ENCODE peak calls at places on chromosomes 12 and 14, in six cellular contexts. X is endothelial cell of umbilical vein, P is breast epithelium, L is suprapubic skin, O is prostate gland, G is stomach. Y is an unnamed sample.

GRCh38 chr14:105147701-105148603 is 20.6 kb downstream of the JAG2 start:
- DNase-seq in O (no peak), G (no peak), P (no peak), L (no peak), X (no peak), Y (no peak)

GRCh38 chr14:75259510-75259855 is 19.1 kb upstream of the FOS start:
- DNase-seq in G (no peak), P (no peak), X (no peak), O (no peak), L (no peak), Y (no peak)

GRCh38 chr14:104400355-104400754 is 179.2 kb upstream of the C14orf180 start:
- DNase-seq in O (no peak), X (no peak), P (no peak), L (no peak), G (no peak), Y (no peak)

GRCh38 chr12:78403136-78403535 is 461.4 kb upstream of the SYT1 start:
- DNase-seq in O (no peak), L (no peak), P (no peak), X (no peak), G (no peak), Y (no peak)

GRCh38 chr12:6074979-6075585 is 49.4 kb downstream of the VWF start:
- DNase-seq in L (no peak), X (peak; percentile 49), G (peak; percentile 33), O (no peak), P (no peak), Y (peak; percentile 36)

GRCh38 chr12:57446292-57446960 is 8.7 kb upstream of the INHBE start:
- DNase-seq in O (no peak), G (no peak), L (no peak), X (no peak), P (no peak), Y (no peak)

GRCh38 chr14:59325906-59326305 is 137.4 kb downstream of the DAAM1 start:
- DNase-seq in X (no peak), P (no peak), O (no peak), G (no peak), L (no peak), Y (no peak)

GRCh38 chr12:124411291-124411878 is 116.5 kb downstream of the RFLNA start:
- DNase-seq in O (no peak), L (no peak), X (no peak), G (no peak), P (no peak), Y (peak; percentile 63)

GRCh38 chr14:90408713-90409112 is 11.9 kb downstream of the CALM1 start:
- DNase-seq in P (no peak), O (no peak), L (no peak), X (no peak), G (no peak), Y (no peak)

GRCh38 chr12:94553130-94553519 is 93.5 kb upstream of the CEP83 start:
- DNase-seq in P (peak; percentile 24), O (no peak), G (no peak), L (no peak), X (peak; percentile 57), Y (no peak)

GRCh38 chr12:57216014-57216891 is at the start of gene NXPH4:
- DNase-seq in O (peak; percentile 33), X (no peak), L (no peak), G (peak; percentile 47), P (no peak), Y (peak; percentile 54)

GRCh38 chr12:102964872-102965271 is 7.4 kb downstream of the ASCL1 start:
- DNase-seq in L (no peak), G (peak; percentile 52), P (no peak), X (no peak), O (no peak), Y (peak; percentile 54)

GRCh38 chr14:93970967-93971634 is 5.3 kb downstream of the ASB2 start:
- DNase-seq in G (peak; percentile 50), P (peak; percentile 23), X (no peak), O (no peak), L (no peak), Y (peak; percentile 61)

GRCh38 chr14:50829472-50830043 is 1.4 kb downstream of the NIN start:
- DNase-seq in G (no peak), X (no peak), O (no peak), L (no peak), P (no peak), Y (no peak)

GRCh38 chr12:13942826-13943225 is 38.6 kb downstream of the GRIN2B start:
- DNase-seq in P (no peak), G (no peak), X (no peak), L (no peak), O (no peak), Y (no peak)

GRCh38 chr12:61536117-61536516 is 724.1 kb upstream of the USP15 start:
- DNase-seq in G (no peak), L (no peak), X (no peak), O (no peak), P (no peak), Y (no peak)

DNA sequence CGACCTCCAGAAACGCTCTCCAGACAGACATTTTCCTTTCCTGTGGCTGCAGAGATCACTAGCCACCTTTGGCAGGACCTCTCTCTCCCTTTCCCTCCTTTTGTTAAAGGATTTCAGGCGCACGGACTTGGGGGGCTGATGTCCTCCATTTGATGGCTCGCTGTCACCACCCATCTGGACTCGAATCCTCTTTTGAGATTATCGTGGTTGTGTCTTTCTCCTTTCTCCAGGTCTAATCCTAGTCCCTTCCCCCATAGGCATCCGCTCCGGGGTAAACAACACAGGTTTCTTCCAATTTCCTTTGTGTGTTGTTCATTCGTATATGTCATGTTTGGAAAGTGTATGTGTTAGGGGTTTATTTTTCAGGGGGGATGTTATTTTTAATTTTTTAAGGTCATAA is 56.7 kb upstream of the SLC24A4 start:
- DNase-seq in L (no peak), O (no peak), X (no peak), G (no peak), P (no peak), Y (no peak)
- TF ChIP-seq POLR2AphosphoS5 in L (no peak), O (no peak), X (no peak), G (no peak), P (no peak), Y (no peak)

GRCh38 chr14:63855272-63855671 is 2.5 kb downstream of the SYNE2 start:
- DNase-seq in G (no peak), O (no peak), X (no peak), P (no peak), L (no peak), Y (no peak)
- H3K4me3 ChIP-seq in G (no peak overlapping the region), O (no peak overlapping the region), X (no peak overlapping the region), P (no peak overlapping the region), L (no peak overlapping the region), Y (no peak overlapping the region)

DNA sequence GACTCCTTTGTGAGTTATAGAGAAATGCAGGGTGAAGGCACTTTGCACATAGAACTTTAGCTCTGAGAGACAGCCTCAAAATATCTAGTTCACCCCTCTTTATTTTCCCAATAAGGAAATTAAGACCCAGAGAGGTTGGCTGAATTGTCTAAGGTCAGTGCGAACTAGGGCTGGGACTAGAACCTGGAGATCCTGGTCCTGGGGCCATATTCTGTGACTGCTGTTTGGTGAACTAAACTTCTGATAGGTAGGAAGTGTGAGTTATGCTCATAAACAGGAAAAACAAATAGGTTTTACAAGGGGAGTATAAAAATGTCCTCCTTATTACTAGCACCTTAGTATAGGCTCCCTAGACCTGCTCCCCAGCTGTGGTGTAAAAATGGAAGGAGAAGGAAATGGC is 53.9 kb downstream of the DAD1 start:
- DNase-seq in L (no peak), X (no peak), G (no peak), O (no peak), P (no peak), Y (no peak)
- TF ChIP-seq POLR2AphosphoS5 in L (no peak), X (no peak), G (no peak), O (no peak), P (no peak), Y (no peak)

GRCh38 chr12:73384592-73384991 is 1112.4 kb downstream of the TRHDE start:
- DNase-seq in X (no peak), L (no peak), P (no peak), G (no peak), O (no peak), Y (no peak)
- H3K4me3 ChIP-seq in X (no peak overlapping the region), L (no peak overlapping the region), P (no peak overlapping the region), G (no peak overlapping the region), O (no peak overlapping the region), Y (no peak overlapping the region)

GRCh38 chr12:10393291-10393690 is 3.5 kb upstream of the KLRK1 start:
- DNase-seq in P (no peak), G (no peak), O (no peak), L (no peak), X (no peak), Y (no peak)

GRCh38 chr12:10395390-10395998 is 5.7 kb upstream of the KLRK1 start:
- DNase-seq in G (peak; percentile 31), L (no peak), O (peak; percentile 75), X (no peak), P (peak; percentile 69), Y (peak; percentile 40)

GRCh38 chr12:10389941-10390340 is at the start of gene KLRK1:
- DNase-seq in O (no peak), P (no peak), G (no peak), X (no peak), L (no peak), Y (no peak)

GRCh38 chr12:10388611-10389010 is 1.2 kb downstream of the KLRK1 start:
- DNase-seq in L (no peak), X (no peak), P (no peak), O (no peak), G (no peak), Y (no peak)

DNA sequence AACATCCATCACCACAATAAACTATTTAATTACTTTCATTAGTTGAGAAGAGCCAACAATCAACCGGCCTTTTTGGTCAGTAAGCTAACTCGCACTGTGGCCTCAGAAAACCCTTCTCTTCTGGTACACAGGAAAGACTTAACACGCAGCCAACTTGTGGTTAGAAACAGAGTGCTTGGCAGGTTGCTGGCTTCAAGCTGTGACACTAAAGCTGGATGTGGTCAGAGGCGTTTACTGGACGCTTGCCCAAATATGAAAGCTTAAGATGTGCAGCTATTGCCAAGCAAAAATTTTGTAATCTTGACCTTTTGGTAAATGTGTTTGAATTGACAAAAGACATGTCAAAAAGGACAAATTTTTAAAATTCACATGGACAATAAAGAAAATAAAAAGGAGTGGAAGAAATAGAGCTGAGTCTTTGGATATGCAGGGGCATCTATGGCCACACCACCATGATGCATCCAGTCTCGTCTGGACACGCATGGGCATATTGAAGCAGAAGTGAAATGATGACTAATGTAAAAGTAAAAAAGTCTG is 2.6 kb upstream of the KLRK1 start:
- DNase-seq in G (peak; percentile 41), X (no peak), P (peak; percentile 78), O (peak; percentile 66), L (no peak), Y (peak; percentile 30)
- TF ChIP-seq POLR2AphosphoS5 in G (peak; percentile 36), X (no peak), P (no peak), O (peak; percentile 59), L (no peak), Y (no peak)

DNA sequence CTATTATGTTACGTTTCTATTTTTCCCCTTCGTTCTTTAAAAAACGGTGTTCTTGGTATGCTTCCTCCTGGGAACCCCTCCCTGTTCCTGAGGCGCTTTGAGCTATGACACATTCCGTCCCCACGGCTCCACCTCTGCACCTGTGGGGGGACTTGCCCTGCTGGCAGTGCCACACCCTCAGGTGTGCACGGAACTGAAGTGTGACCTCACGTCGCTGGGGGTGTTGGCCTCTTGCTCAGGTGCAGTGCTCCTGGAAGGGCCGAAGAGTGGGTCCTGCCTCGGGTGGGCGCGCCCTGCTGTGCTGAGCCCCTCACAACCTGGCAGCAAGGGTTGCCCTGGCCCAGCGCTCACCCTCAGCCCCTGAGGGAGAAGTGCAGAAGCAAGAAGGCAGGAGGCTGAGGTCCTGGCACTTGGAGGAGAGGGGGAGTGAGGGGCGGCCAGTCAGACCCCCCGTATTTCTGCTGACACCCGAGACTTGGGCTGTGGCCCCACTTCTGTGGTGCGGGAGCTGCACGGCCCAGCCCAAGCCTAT is 4.9 kb downstream of the AMN start:
- DNase-seq in P (no peak), O (no peak), X (no peak), G (peak; percentile 73), L (no peak), Y (peak; percentile 92)
- H3K4me3 ChIP-seq in P (no peak overlapping the region), O (no peak overlapping the region), X (no peak overlapping the region), G (peak overlapping the region; percentile 47), L (peak overlapping the region; percentile 54), Y (peak overlapping the region; percentile 51)

Y was measured in transverse colon.